ENCODE peak calls at places on chromosomes 11 and 22, in ten cellular contexts. One of them, this sample, is unnamed.

GRCh38 chr11:92627615-92628201 is 341.7 kb upstream of the MTNR1B start:
- DNase-seq in astrocyte of the spinal cord: peak; percentile 62
- DNase-seq in cardiac fibroblast: peak; percentile 22
- DNase-seq in WERI-Rb-1: no peak
- DNase-seq in GM06990: no peak
- DNase-seq in BJ: peak; percentile 39
- DNase-seq in right lobe of liver: no peak
- DNase-seq in H1: no peak
- DNase-seq in hepatocyte: no peak
- DNase-seq in A549: no peak
- DNase-seq in this sample: no peak

GRCh38 chr11:96388891-96389603 is 665 bp downstream of the CCDC82 start:
- DNase-seq in H1: no peak
- DNase-seq in cardiac fibroblast: no peak
- DNase-seq in GM06990: no peak
- DNase-seq in BJ: no peak
- DNase-seq in hepatocyte: no peak
- DNase-seq in A549: no peak
- DNase-seq in WERI-Rb-1: peak; percentile 61
- DNase-seq in right lobe of liver: no peak
- DNase-seq in astrocyte of the spinal cord: no peak
- DNase-seq in this sample: no peak

GRCh38 chr22:45188779-45189178 is 25.1 kb downstream of the NUP50 start:
- DNase-seq in H1: no peak
- DNase-seq in hepatocyte: no peak
- DNase-seq in right lobe of liver: no peak
- DNase-seq in astrocyte of the spinal cord: no peak
- DNase-seq in cardiac fibroblast: no peak
- DNase-seq in BJ: no peak
- DNase-seq in GM06990: no peak
- DNase-seq in A549: no peak
- DNase-seq in WERI-Rb-1: no peak
- DNase-seq in this sample: no peak

GRCh38 chr11:18171377-18172000 is 1.1 kb upstream of the MRGPRX4 start:
- DNase-seq in A549: peak; percentile 45
- DNase-seq in right lobe of liver: peak; percentile 64
- DNase-seq in GM06990: no peak
- DNase-seq in astrocyte of the spinal cord: no peak
- DNase-seq in WERI-Rb-1: peak; percentile 51
- DNase-seq in hepatocyte: peak; percentile 52
- DNase-seq in BJ: no peak
- DNase-seq in cardiac fibroblast: peak; percentile 55
- DNase-seq in H1: no peak
- DNase-seq in this sample: no peak

GRCh38 chr11:68927280-68928107 is 23.8 kb downstream of the IGHMBP2 start:
- DNase-seq in hepatocyte: no peak
- DNase-seq in H1: no peak
- DNase-seq in right lobe of liver: no peak
- DNase-seq in astrocyte of the spinal cord: no peak
- DNase-seq in BJ: no peak
- DNase-seq in GM06990: no peak
- DNase-seq in WERI-Rb-1: no peak
- DNase-seq in A549: no peak
- DNase-seq in cardiac fibroblast: no peak
- DNase-seq in this sample: no peak

GRCh38 chr22:24434472-24435322 is 7.3 kb downstream of the ADORA2A start:
- DNase-seq in right lobe of liver: no peak
- DNase-seq in GM06990: peak; percentile 86
- DNase-seq in H1: no peak
- DNase-seq in cardiac fibroblast: peak; percentile 69
- DNase-seq in astrocyte of the spinal cord: no peak
- DNase-seq in A549: no peak
- DNase-seq in hepatocyte: no peak
- DNase-seq in BJ: no peak
- DNase-seq in WERI-Rb-1: no peak
- DNase-seq in this sample: no peak

GRCh38 chr11:63560506-63561179 is 2.5 kb downstream of the PLAAT2 start:
- DNase-seq in H1: no peak
- DNase-seq in cardiac fibroblast: no peak
- DNase-seq in GM06990: no peak
- DNase-seq in right lobe of liver: no peak
- DNase-seq in astrocyte of the spinal cord: no peak
- DNase-seq in A549: no peak
- DNase-seq in WERI-Rb-1: no peak
- DNase-seq in BJ: no peak
- DNase-seq in hepatocyte: no peak
- DNase-seq in this sample: no peak

GRCh38 chr22:37643225-37643847 is 3.9 kb downstream of the SH3BP1 start:
- DNase-seq in astrocyte of the spinal cord: peak; percentile 62
- DNase-seq in WERI-Rb-1: peak; percentile 85
- DNase-seq in A549: peak; percentile 59
- DNase-seq in cardiac fibroblast: peak; percentile 78
- DNase-seq in GM06990: no peak
- DNase-seq in hepatocyte: peak; percentile 90
- DNase-seq in right lobe of liver: peak; percentile 82
- DNase-seq in H1: peak; percentile 100
- DNase-seq in BJ: no peak
- DNase-seq in this sample: no peak

GRCh38 chr22:37379716-37380115 is 47.6 kb downstream of the ELFN2 start:
- DNase-seq in WERI-Rb-1: no peak
- DNase-seq in astrocyte of the spinal cord: no peak
- DNase-seq in A549: no peak
- DNase-seq in right lobe of liver: no peak
- DNase-seq in GM06990: no peak
- DNase-seq in H1: no peak
- DNase-seq in hepatocyte: no peak
- DNase-seq in cardiac fibroblast: no peak
- DNase-seq in BJ: no peak
- DNase-seq in this sample: no peak

GRCh38 chr22:46969491-46969890 is 207.0 kb downstream of the TBC1D22A start:
- DNase-seq in A549: no peak
- DNase-seq in BJ: no peak
- DNase-seq in cardiac fibroblast: no peak
- DNase-seq in right lobe of liver: no peak
- DNase-seq in GM06990: peak; percentile 58
- DNase-seq in hepatocyte: no peak
- DNase-seq in H1: no peak
- DNase-seq in WERI-Rb-1: no peak
- DNase-seq in astrocyte of the spinal cord: no peak
- DNase-seq in this sample: no peak

DNA sequence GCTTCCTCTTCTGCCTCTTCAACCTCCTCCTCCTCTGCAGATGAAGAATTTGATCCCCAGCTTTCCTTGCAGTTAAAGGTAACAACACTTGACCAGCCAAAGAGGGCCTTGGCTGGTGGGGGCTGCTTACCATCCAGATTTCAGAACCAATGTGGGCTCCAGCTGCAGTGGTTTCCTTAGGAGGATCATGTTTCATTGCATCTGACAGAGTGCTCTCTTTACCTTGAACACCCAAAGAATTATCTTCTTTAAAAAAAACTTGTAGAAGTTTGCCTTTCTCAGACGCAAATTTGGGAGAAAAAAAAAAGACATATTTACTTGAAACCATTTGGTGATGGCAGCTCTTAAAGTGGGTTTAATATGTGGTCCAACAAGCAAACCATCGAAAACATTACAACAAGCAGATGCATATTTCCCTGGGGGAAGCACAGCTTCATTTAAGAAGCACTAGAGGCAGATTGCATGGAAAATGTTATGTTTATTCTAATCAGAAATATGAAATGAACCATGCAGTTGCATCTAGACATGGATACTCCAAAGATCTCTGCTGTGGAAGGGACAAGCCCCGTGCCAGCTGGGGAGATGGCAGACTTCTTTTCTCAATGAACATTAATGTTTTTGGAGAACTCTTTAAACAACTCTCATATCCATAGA is 57.5 kb upstream of the PARVA start:
- DNase-seq in A549: no peak
- DNase-seq in hepatocyte: no peak
- DNase-seq in astrocyte of the spinal cord: no peak
- DNase-seq in right lobe of liver: no peak
- DNase-seq in BJ: no peak
- DNase-seq in cardiac fibroblast: no peak
- DNase-seq in GM06990: no peak
- DNase-seq in H1: no peak
- DNase-seq in WERI-Rb-1: no peak
- DNase-seq in this sample: no peak
- H3K4me3 ChIP-seq in A549: no peak overlapping the region
- H3K4me3 ChIP-seq in hepatocyte: no peak overlapping the region
- H3K4me3 ChIP-seq in astrocyte of the spinal cord: no peak overlapping the region
- H3K4me3 ChIP-seq in right lobe of liver: no peak overlapping the region
- H3K4me3 ChIP-seq in BJ: no peak overlapping the region
- H3K4me3 ChIP-seq in cardiac fibroblast: no peak overlapping the region
- H3K4me3 ChIP-seq in GM06990: no peak overlapping the region
- H3K4me3 ChIP-seq in H1: no peak overlapping the region
- H3K4me3 ChIP-seq in WERI-Rb-1: no peak overlapping the region
- H3K4me3 ChIP-seq in this sample: no peak overlapping the region

DNA sequence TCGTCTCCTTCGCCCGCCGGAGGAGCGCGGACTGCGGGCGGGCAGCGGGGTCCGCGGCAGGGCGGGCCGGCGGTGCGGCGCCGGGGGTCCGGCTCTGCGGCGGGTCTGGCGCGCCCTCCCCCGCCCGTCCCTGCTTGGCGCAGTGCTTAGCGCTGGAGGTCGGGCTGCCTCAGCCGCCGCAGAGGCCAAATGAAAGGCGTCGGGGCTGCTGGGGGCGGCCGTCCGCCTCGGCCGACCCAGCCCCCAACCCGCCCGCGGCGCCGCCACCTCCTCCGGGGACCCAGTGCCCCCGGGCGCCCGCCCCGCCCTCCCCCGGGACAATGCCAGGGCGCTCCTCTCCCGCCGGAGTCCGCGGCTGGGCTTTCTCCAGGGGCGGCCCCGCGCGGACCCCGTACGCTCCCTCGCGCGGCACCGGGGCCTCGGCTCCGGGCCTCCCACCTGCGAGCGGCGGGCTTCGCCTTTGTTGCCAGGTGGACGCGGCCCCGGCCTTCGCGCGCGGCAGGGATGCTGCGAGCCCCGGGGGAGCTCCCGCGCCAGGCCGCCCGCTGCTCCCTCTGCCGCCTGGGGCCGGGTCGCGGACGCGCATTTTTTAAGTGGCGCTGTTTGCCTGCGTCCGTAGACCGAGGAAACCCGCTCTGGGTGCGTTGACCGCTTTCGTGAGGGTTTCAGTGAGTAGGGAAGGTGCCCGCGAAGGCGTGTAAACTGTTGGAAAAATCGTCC is 575 bp downstream of the APLP2 start:
- DNase-seq in GM06990: peak; percentile 59
- DNase-seq in cardiac fibroblast: peak; percentile 28
- DNase-seq in BJ: no peak
- DNase-seq in hepatocyte: peak; percentile 65
- DNase-seq in H1: peak; percentile 59
- DNase-seq in WERI-Rb-1: peak; percentile 31
- DNase-seq in A549: no peak
- DNase-seq in astrocyte of the spinal cord: peak; percentile 28
- DNase-seq in right lobe of liver: peak; percentile 74
- DNase-seq in this sample: no peak
- TF ChIP-seq CTCF in GM06990: no peak
- TF ChIP-seq CTCF in cardiac fibroblast: peak; percentile 18
- TF ChIP-seq CTCF in BJ: no peak
- TF ChIP-seq CTCF in hepatocyte: no peak
- TF ChIP-seq CTCF in H1: no peak
- TF ChIP-seq CTCF in WERI-Rb-1: no peak
- TF ChIP-seq CTCF in A549: no peak
- TF ChIP-seq CTCF in astrocyte of the spinal cord: peak; percentile 19
- TF ChIP-seq CTCF in right lobe of liver: peak; percentile 12
- TF ChIP-seq CTCF in this sample: no peak

GRCh38 chr11:110349109-110349996 is 52.9 kb upstream of the RDX start:
- DNase-seq in cardiac fibroblast: no peak
- DNase-seq in hepatocyte: no peak
- DNase-seq in right lobe of liver: no peak
- DNase-seq in A549: no peak
- DNase-seq in H1: no peak
- DNase-seq in BJ: no peak
- DNase-seq in WERI-Rb-1: no peak
- DNase-seq in GM06990: peak; percentile 68
- DNase-seq in astrocyte of the spinal cord: no peak
- DNase-seq in this sample: no peak
- H3K4me3 ChIP-seq in cardiac fibroblast: no peak overlapping the region
- H3K4me3 ChIP-seq in hepatocyte: no peak overlapping the region
- H3K4me3 ChIP-seq in right lobe of liver: no peak overlapping the region
- H3K4me3 ChIP-seq in A549: no peak overlapping the region
- H3K4me3 ChIP-seq in H1: no peak overlapping the region
- H3K4me3 ChIP-seq in BJ: no peak overlapping the region
- H3K4me3 ChIP-seq in WERI-Rb-1: no peak overlapping the region
- H3K4me3 ChIP-seq in GM06990: no peak overlapping the region
- H3K4me3 ChIP-seq in astrocyte of the spinal cord: no peak overlapping the region
- H3K4me3 ChIP-seq in this sample: no peak overlapping the region

GRCh38 chr11:75678620-75679259 is 9.9 kb upstream of the MAP6 start:
- DNase-seq in A549: no peak
- DNase-seq in BJ: no peak
- DNase-seq in hepatocyte: no peak
- DNase-seq in GM06990: no peak
- DNase-seq in H1: no peak
- DNase-seq in WERI-Rb-1: no peak
- DNase-seq in right lobe of liver: no peak
- DNase-seq in astrocyte of the spinal cord: no peak
- DNase-seq in cardiac fibroblast: no peak
- DNase-seq in this sample: no peak
- TF ChIP-seq CTCF in A549: no peak
- TF ChIP-seq CTCF in BJ: no peak
- TF ChIP-seq CTCF in hepatocyte: no peak
- TF ChIP-seq CTCF in GM06990: no peak
- TF ChIP-seq CTCF in H1: no peak
- TF ChIP-seq CTCF in WERI-Rb-1: no peak
- TF ChIP-seq CTCF in right lobe of liver: no peak
- TF ChIP-seq CTCF in astrocyte of the spinal cord: no peak
- TF ChIP-seq CTCF in cardiac fibroblast: no peak
- TF ChIP-seq CTCF in this sample: no peak

GRCh38 chr22:42967933-42968332 is 47.0 kb downstream of the PACSIN2 start:
- DNase-seq in A549: no peak
- DNase-seq in right lobe of liver: peak; percentile 75
- DNase-seq in WERI-Rb-1: no peak
- DNase-seq in H1: no peak
- DNase-seq in hepatocyte: no peak
- DNase-seq in GM06990: no peak
- DNase-seq in astrocyte of the spinal cord: no peak
- DNase-seq in cardiac fibroblast: peak; percentile 47
- DNase-seq in BJ: no peak
- DNase-seq in this sample: no peak

GRCh38 chr22:42964994-42965699 is 49.8 kb downstream of the PACSIN2 start:
- DNase-seq in astrocyte of the spinal cord: peak; percentile 53
- DNase-seq in BJ: no peak
- DNase-seq in GM06990: no peak
- DNase-seq in WERI-Rb-1: no peak
- DNase-seq in A549: no peak
- DNase-seq in hepatocyte: no peak
- DNase-seq in cardiac fibroblast: no peak
- DNase-seq in H1: no peak
- DNase-seq in right lobe of liver: no peak
- DNase-seq in this sample: no peak

GRCh38 chr22:42966389-42966998 is 48.5 kb downstream of the PACSIN2 start:
- DNase-seq in BJ: no peak
- DNase-seq in right lobe of liver: no peak
- DNase-seq in GM06990: no peak
- DNase-seq in hepatocyte: no peak
- DNase-seq in A549: no peak
- DNase-seq in H1: no peak
- DNase-seq in WERI-Rb-1: no peak
- DNase-seq in cardiac fibroblast: no peak
- DNase-seq in astrocyte of the spinal cord: no peak
- DNase-seq in this sample: no peak

GRCh38 chr22:42969348-42969975 is 45.5 kb downstream of the PACSIN2 start:
- DNase-seq in A549: no peak
- DNase-seq in right lobe of liver: no peak
- DNase-seq in GM06990: no peak
- DNase-seq in BJ: peak; percentile 95
- DNase-seq in cardiac fibroblast: peak; percentile 61
- DNase-seq in hepatocyte: no peak
- DNase-seq in astrocyte of the spinal cord: peak; percentile 71
- DNase-seq in H1: no peak
- DNase-seq in WERI-Rb-1: no peak
- DNase-seq in this sample: peak; percentile 69

GRCh38 chr22:42967005-42967404 is 47.9 kb downstream of the PACSIN2 start:
- DNase-seq in A549: no peak
- DNase-seq in astrocyte of the spinal cord: no peak
- DNase-seq in GM06990: no peak
- DNase-seq in hepatocyte: no peak
- DNase-seq in BJ: no peak
- DNase-seq in cardiac fibroblast: no peak
- DNase-seq in WERI-Rb-1: no peak
- DNase-seq in H1: no peak
- DNase-seq in right lobe of liver: no peak
- DNase-seq in this sample: no peak
- H3K4me3 ChIP-seq in A549: no peak overlapping the region
- H3K4me3 ChIP-seq in astrocyte of the spinal cord: no peak overlapping the region
- H3K4me3 ChIP-seq in GM06990: no peak overlapping the region
- H3K4me3 ChIP-seq in hepatocyte: no peak overlapping the region
- H3K4me3 ChIP-seq in BJ: no peak overlapping the region
- H3K4me3 ChIP-seq in cardiac fibroblast: no peak overlapping the region
- H3K4me3 ChIP-seq in WERI-Rb-1: no peak overlapping the region
- H3K4me3 ChIP-seq in H1: no peak overlapping the region
- H3K4me3 ChIP-seq in right lobe of liver: no peak overlapping the region
- H3K4me3 ChIP-seq in this sample: no peak overlapping the region